ENCODE peak calls at places on chromosome 6, in ten cellular contexts. W is EH, L is Kasumi-1, F is HEK293T, S is progenitor cell of endocrine pancreas, V is GM12892, M is GM13976, N is tibial artery, E is SJSA1, Z is nucleus accumbens. I is an unnamed sample.

GRCh38 chr6:148112851-148113319 is 229.8 kb upstream of the SASH1 start:
- DNase-seq in V (no peak), Z (no peak), F (no peak), S (no peak), W (no peak), E (no peak), M (no peak), N (no peak), L (no peak), I (no peak)

GRCh38 chr6:3422457-3422816 is 34.4 kb downstream of the SLC22A23 start:
- DNase-seq in M (no peak), S (no peak), V (no peak), L (no peak), F (no peak), Z (no peak), W (no peak), E (no peak), N (no peak), I (no peak)

GRCh38 chr6:34189806-34190503 is 44.1 kb upstream of the GRM4 start:
- DNase-seq in L (peak), W (no peak), N (peak), V (no peak), F (no peak), E (no peak), M (peak), Z (no peak), S (no peak), I (no peak)

GRCh38 chr6:118171852-118172251 is 264.8 kb downstream of the SLC35F1 start:
- DNase-seq in L (no peak), Z (no peak), S (no peak), M (no peak), V (no peak), E (no peak), F (peak), W (peak), N (no peak), I (no peak)

GRCh38 chr6:136244061-136244616 is 6.0 kb downstream of the MTFR2 start:
- DNase-seq in L (no peak), Z (no peak), S (no peak), N (no peak), V (no peak), M (no peak), F (no peak), W (peak), E (no peak), I (no peak)

GRCh38 chr6:33602180-33602579 is 18.9 kb upstream of the ITPR3 start:
- DNase-seq in L (no peak), M (no peak), S (no peak), Z (no peak), W (no peak), V (no peak), F (no peak), N (no peak), E (no peak), I (no peak)

GRCh38 chr6:23396934-23397333 is 729.1 kb upstream of the NRSN1 start:
- DNase-seq in L (no peak), Z (no peak), V (no peak), F (no peak), W (no peak), M (no peak), N (no peak), S (no peak), E (no peak), I (no peak)

GRCh38 chr6:31734703-31735500 is 1.4 kb downstream of the CLIC1 start:
- DNase-seq in L (peak), N (peak), Z (no peak), E (peak), M (peak), V (peak), S (no peak), F (no peak), W (peak), I (peak)

GRCh38 chr6:34486106-34486740 is 20.3 kb downstream of the PACSIN1 start:
- DNase-seq in M (no peak), E (no peak), L (no peak), Z (no peak), W (no peak), N (no peak), F (no peak), V (no peak), S (no peak), I (no peak)

GRCh38 chr6:37525460-37526357 is 26.0 kb upstream of the CCDC167 start:
- DNase-seq in V (no peak), N (no peak), M (peak), W (peak), S (no peak), Z (no peak), F (peak), E (no peak), L (peak), I (no peak)

GRCh38 chr6:68059261-68059660 is 575.8 kb upstream of the ADGRB3 start:
- DNase-seq in N (no peak), Z (no peak), M (no peak), W (no peak), V (no peak), L (no peak), E (no peak), S (no peak), F (no peak), I (no peak)

GRCh38 chr6:110329348-110329728 is 28.8 kb downstream of the METTL24 start:
- DNase-seq in W (no peak), M (no peak), N (no peak), E (no peak), Z (no peak), S (no peak), F (no peak), V (no peak), L (no peak), I (no peak)

GRCh38 chr6:159969921-159970320 is 1.0 kb downstream of the IGF2R start:
- DNase-seq in N (peak), Z (no peak), V (peak), M (peak), W (peak), F (peak), E (peak), L (peak), S (peak), I (peak)

GRCh38 chr6:82331031-82331773 is 32.4 kb upstream of the TPBG start:
- DNase-seq in N (no peak), E (peak), L (no peak), S (no peak), M (no peak), Z (no peak), W (peak), V (no peak), F (peak), I (no peak)

GRCh38 chr6:56406276-56407269 is 159.2 kb upstream of the COL21A1 start:
- DNase-seq in S (no peak), M (peak), L (no peak), W (no peak), E (no peak), N (no peak), F (no peak), V (no peak), Z (no peak), I (no peak)

I was measured in adrenal gland.